ENCODE peak calls at places on chromosome 5, in four cellular contexts. E is GM23338; A is heart right ventricle; D is CD8-positive, alpha-beta T cell. P is an unnamed sample.

GRCh38 chr5:36770125-36770524 is 106.4 kb upstream of the NIPBL start:
- DNase-seq in E (no peak), A (no peak), D (no peak), P (no peak)

GRCh38 chr5:126888180-126888579 is 111.2 kb downstream of the LMNB1 start:
- DNase-seq in E (no peak), D (no peak), A (no peak), P (no peak)

GRCh38 chr5:151214614-151215545 is 9.0 kb downstream of the CCDC69 start:
- DNase-seq in D (peak; percentile 62), E (no peak), A (no peak), P (peak; percentile 56)

GRCh38 chr5:27815061-27815460 is 776.7 kb upstream of the CDH9 start:
- DNase-seq in A (no peak), E (no peak), D (no peak), P (no peak)

GRCh38 chr5:154642499-154643245 is 112.5 kb upstream of the LARP1 start:
- DNase-seq in A (no peak), E (peak; percentile 64), D (no peak), P (no peak)

GRCh38 chr5:55691265-55692105 is 20.6 kb downstream of the SLC38A9 start:
- DNase-seq in D (no peak), E (peak; percentile 50), A (no peak), P (no peak)

GRCh38 chr5:158079097-158079496 is 220.2 kb upstream of the CLINT1 start:
- DNase-seq in D (no peak), A (no peak), E (no peak), P (no peak)

GRCh38 chr5:141476132-141476909 is 555 bp downstream of the PCDHGC3 start:
- DNase-seq in D (no peak), E (peak; percentile 64), A (peak; percentile 66), P (peak; percentile 79)

GRCh38 chr5:120463991-120464626 is at the start of gene PRR16:
- DNase-seq in E (peak; percentile 82), A (peak; percentile 35), D (no peak), P (peak; percentile 87)

DNA sequence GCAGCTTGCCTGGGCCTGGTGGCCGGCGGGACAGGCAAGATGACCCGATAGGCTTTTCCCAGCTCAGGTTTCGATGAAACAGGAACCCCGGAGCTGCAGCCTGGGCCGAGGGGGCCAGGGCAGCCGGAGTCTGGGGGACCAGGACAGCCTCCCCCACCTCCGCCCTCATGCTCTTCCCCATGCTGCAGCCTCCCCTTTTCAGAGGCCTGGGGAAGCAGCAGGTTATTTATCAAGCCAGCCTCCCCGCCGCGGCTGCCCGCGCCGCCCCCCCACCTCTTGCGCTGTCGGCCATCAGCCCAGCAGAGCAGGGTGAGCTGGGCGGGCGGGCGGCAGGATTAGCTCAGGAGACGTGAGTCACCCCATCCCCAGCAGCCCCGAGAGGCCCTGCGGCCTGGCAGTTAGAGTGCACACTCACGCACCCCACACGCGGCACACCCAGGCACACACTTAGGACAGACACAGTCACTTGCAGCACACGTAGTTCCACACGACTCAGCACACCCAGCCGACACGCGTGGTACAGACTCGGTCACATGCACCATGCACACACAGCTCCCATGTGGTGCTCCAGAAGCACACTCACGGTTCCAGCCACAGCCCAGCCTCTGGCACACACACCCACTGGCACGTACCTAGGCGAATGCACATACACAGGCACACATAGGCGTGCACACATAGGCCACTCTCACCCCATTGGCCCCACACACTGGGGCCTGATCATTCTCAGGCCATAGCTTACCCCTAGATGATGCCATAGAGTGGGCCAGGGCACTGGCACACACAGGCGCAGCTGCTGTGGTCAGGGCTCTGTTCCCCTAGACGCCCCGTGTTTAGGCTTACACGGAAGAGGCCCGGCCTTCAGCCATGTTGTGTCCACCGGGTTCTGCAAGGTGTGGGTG is 13.0 kb downstream of the CXXC5 start:
- DNase-seq in A (peak; percentile 78), E (peak; percentile 44), D (peak; percentile 29), P (peak; percentile 94)
- H3K4me1 ChIP-seq in A (peaks cover 98% of the 10 kb centered on the region), E (peaks cover 43% of the 10 kb centered on the region), D (peaks cover 8% of the 10 kb centered on the region), P (peaks cover 52% of the 10 kb centered on the region)

GRCh38 chr5:88675159-88675757 is 207.7 kb downstream of the MEF2C start:
- DNase-seq in D (no peak), E (no peak), A (no peak), P (no peak)
- H3K4me3 ChIP-seq in D (peak overlapping the region; percentile 34), E (peak overlapping the region; percentile 60), A (peak overlapping the region; percentile 18), P (peak overlapping the region; percentile 1)

DNA sequence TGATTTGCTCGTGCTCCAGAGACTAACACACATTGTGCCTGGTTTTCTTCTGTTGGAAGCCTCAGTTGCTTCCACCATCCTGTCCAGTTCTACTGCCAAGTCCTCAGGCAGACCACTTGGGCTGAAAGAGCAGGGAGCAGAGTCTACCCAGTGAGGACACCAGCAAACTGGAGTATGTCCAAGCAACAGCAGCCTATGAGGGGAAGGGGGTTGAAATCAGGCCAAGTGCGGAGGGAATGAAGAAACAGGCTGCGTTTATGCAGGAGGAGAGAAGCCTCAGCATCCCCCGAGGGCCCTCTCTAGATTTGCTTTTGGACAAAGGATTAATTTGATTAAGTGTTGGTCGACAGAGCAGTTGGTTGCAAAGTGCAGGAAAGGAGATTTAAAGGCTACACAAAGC is 14.5 kb downstream of the DOCK2 start:
- DNase-seq in A (no peak), E (no peak), D (no peak), P (no peak)
- H3K4me1 ChIP-seq in A (peaks cover 78% of the 10 kb centered on the region), E (peaks cover 7% of the 10 kb centered on the region), D (peaks cover 86% of the 10 kb centered on the region), P (peaks cover 77% of the 10 kb centered on the region)

GRCh38 chr5:116361171-116361967 is 213.3 kb downstream of the SEMA6A start:
- DNase-seq in E (peak; percentile 90), A (peak; percentile 62), D (no peak), P (peak; percentile 82)
- H3K4me3 ChIP-seq in E (peak overlapping the region; percentile 62), A (no peak overlapping the region), D (no peak overlapping the region), P (peak overlapping the region; percentile 7)